ENCODE peak calls at places on chromosomes 1 and 21, in four cellular contexts. One of them, this sample, is unnamed.
A peak's percentile ranks its signal among the peaks of the same experiment; 100 is the strongest.

GRCh38 chr1:148362930-148363810 is 119.9 kb downstream of the PPIAL4G start:
- ATAC-seq in body of pancreas: no peak
- ATAC-seq in K562: no peak
- ATAC-seq in A549: no peak
- ATAC-seq in this sample: no peak

GRCh38 chr1:211282023-211282373 is 22.8 kb downstream of the RCOR3 start:
- ATAC-seq in body of pancreas: no peak
- ATAC-seq in A549: no peak
- ATAC-seq in K562: no peak
- ATAC-seq in this sample: no peak

GRCh38 chr1:65056234-65056633 is 89.9 kb upstream of the JAK1 start:
- ATAC-seq in A549: no peak
- ATAC-seq in K562: peak; percentile 25
- ATAC-seq in body of pancreas: no peak
- ATAC-seq in this sample: peak; percentile 42

GRCh38 chr1:23278717-23279116 is 61.4 kb upstream of the HTR1D start:
- ATAC-seq in A549: no peak
- ATAC-seq in body of pancreas: no peak
- ATAC-seq in K562: no peak
- ATAC-seq in this sample: no peak

GRCh38 chr1:154557939-154558609 is 388 bp downstream of the UBE2Q1 start:
- ATAC-seq in body of pancreas: no peak
- ATAC-seq in K562: peak; percentile 6
- ATAC-seq in A549: peak; percentile 14
- ATAC-seq in this sample: peak; percentile 6

GRCh38 chr1:6683434-6683833 is 18.2 kb downstream of the DNAJC11 start:
- ATAC-seq in K562: peak; percentile 19
- ATAC-seq in A549: no peak
- ATAC-seq in body of pancreas: no peak
- ATAC-seq in this sample: no peak

GRCh38 chr1:78136672-78137071 is 90.9 kb downstream of the GIPC2 start:
- ATAC-seq in K562: no peak
- ATAC-seq in A549: no peak
- ATAC-seq in body of pancreas: no peak
- ATAC-seq in this sample: no peak

GRCh38 chr1:231091853-231092301 is 51.8 kb upstream of the FAM89A start:
- ATAC-seq in body of pancreas: peak; percentile 60
- ATAC-seq in A549: peak; percentile 76
- ATAC-seq in K562: peak; percentile 97
- ATAC-seq in this sample: no peak

GRCh38 chr1:115193429-115193828 is 104.1 kb upstream of the TSPAN2 start:
- ATAC-seq in body of pancreas: no peak
- ATAC-seq in A549: no peak
- ATAC-seq in K562: no peak
- ATAC-seq in this sample: no peak

GRCh38 chr21:36436829-36437744 is 42.8 kb downstream of the CLDN14 start:
- ATAC-seq in body of pancreas: no peak
- ATAC-seq in K562: peak; percentile 17
- ATAC-seq in A549: no peak
- ATAC-seq in this sample: no peak
- TF ChIP-seq CTCF in body of pancreas: no peak
- TF ChIP-seq CTCF in K562: no peak
- TF ChIP-seq CTCF in A549: no peak
- TF ChIP-seq CTCF in this sample: no peak

DNA sequence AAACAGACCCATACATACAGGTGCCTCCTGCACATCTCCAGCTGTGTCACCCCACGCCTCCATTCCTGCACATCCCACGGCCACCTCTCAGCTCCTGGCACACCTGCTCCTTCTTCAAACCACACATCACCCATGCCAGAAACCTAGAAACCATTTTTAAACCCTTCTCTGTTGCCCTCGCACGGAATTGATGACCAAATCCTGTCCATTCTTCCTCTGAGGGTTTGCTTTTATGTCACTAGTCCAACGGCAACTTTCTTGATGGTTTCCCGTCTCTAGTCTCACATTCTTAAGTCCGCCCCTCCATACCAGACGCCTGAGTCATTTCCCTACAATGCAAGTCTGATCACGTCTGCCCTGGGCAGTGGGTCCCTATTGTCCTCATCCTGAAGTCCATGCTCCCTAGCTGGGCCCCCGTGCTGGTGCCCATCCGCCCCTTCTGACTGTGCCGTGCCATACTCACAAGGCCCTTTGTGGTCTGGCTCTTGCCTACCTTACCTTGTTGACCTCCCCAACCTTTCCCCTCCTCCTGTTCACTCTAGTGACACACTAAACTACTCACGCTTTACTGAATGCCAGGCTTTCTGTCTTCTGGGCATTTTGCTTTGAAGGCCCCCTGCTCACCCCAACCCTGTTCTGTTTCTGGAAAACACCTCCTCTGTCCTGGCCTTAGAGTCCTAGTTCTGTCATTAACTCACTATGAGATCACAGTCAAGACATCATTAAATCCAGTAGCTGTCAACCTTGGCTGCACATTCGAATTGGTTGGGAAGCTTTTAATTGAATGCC is 17.6 kb downstream of the SLC2A1 start:
- ATAC-seq in K562: no peak
- ATAC-seq in body of pancreas: no peak
- ATAC-seq in A549: peak; percentile 30
- ATAC-seq in this sample: no peak
- H3K4me1 ChIP-seq in K562: peaks cover 88% of the 10 kb centered on the region
- H3K4me1 ChIP-seq in body of pancreas: peaks cover 73% of the 10 kb centered on the region
- H3K4me1 ChIP-seq in A549: peaks cover 100% of the 10 kb centered on the region
- H3K4me1 ChIP-seq in this sample: peaks cover 26% of the 10 kb centered on the region

DNA sequence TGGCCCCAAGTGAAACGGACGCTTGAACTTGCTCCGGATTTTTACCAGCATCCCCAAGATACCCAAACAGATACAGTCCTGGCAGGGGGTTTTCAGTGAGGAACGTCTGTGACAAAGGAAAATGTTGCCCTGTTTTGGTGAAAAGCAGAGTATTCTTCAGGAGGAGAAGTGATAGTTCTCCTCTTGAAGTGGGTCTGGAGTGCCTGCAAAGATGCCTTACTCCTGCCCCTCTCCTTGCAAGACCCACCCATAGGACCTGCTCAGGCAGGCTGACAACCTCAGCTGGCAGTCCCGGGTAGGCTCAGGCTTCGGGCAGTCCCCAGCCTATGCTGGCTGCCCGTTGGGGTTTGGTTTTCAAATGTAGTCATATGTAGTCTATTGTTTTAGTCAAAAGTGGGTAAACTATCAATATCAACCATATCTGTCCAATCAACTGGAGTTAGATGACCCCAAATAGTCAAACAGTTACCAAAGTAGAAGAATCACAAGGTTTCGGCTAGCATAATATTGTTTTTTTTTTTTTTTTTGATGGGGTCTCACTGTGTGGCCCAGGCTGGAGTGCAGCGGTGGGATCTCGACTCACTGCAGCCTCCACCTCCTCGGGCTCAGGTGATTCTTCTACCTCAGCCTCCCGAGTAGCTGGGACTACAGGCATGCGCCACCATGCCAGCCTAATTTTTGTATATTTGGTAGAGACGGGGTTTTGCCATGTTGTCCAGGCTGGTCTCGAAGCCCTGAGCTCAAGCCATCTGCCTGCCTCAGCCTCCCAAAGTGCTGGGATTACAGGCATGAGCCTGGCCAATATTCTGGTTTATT is 996 bp upstream of the ARL8A start:
- ATAC-seq in K562: peak; percentile 18
- ATAC-seq in A549: no peak
- ATAC-seq in body of pancreas: no peak
- ATAC-seq in this sample: no peak
- TF ChIP-seq POLR2A in K562: no peak
- TF ChIP-seq POLR2A in A549: no peak
- TF ChIP-seq POLR2A in body of pancreas: no peak
- TF ChIP-seq POLR2A in this sample: no peak

GRCh38 chr1:156961709-156962108 is 41.3 kb downstream of the LRRC71 start:
- ATAC-seq in K562: no peak
- ATAC-seq in body of pancreas: no peak
- ATAC-seq in A549: peak; percentile 78
- ATAC-seq in this sample: no peak
- TF ChIP-seq CTCF in K562: peak; percentile 82
- TF ChIP-seq CTCF in body of pancreas: no peak
- TF ChIP-seq CTCF in A549: peak; percentile 25
- TF ChIP-seq CTCF in this sample: no peak

GRCh38 chr1:225998560-225999226 is 450 bp downstream of the SDE2 start:
- ATAC-seq in A549: peak; percentile 25
- ATAC-seq in K562: peak; percentile 7
- ATAC-seq in body of pancreas: peak; percentile 4
- ATAC-seq in this sample: peak; percentile 5

GRCh38 chr1:225996946-225997545 is 2.1 kb downstream of the SDE2 start:
- ATAC-seq in A549: no peak
- ATAC-seq in K562: no peak
- ATAC-seq in body of pancreas: no peak
- ATAC-seq in this sample: no peak

GRCh38 chr1:226001088-226001487 is 1.9 kb upstream of the SDE2 start:
- ATAC-seq in A549: no peak
- ATAC-seq in body of pancreas: no peak
- ATAC-seq in K562: no peak
- ATAC-seq in this sample: no peak

GRCh38 chr1:225999912-226000337 is 782 bp upstream of the SDE2 start:
- ATAC-seq in A549: no peak
- ATAC-seq in K562: peak; percentile 18
- ATAC-seq in body of pancreas: peak; percentile 16
- ATAC-seq in this sample: no peak

GRCh38 chr1:225999227-225999911 is at the start of gene SDE2:
- ATAC-seq in K562: peak; percentile 63
- ATAC-seq in A549: peak; percentile 94
- ATAC-seq in body of pancreas: peak; percentile 96
- ATAC-seq in this sample: peak; percentile 97
- H3K4me1 ChIP-seq in K562: peaks cover 36% of the 10 kb centered on the region
- H3K4me1 ChIP-seq in A549: peaks cover 35% of the 10 kb centered on the region
- H3K4me1 ChIP-seq in body of pancreas: peaks cover 60% of the 10 kb centered on the region
- H3K4me1 ChIP-seq in this sample: peaks cover 11% of the 10 kb centered on the region

GRCh38 chr1:75522389-75522788 is 88.5 kb downstream of the SLC44A5 start:
- ATAC-seq in K562: no peak
- ATAC-seq in body of pancreas: no peak
- ATAC-seq in A549: no peak
- ATAC-seq in this sample: no peak
- TF ChIP-seq POLR2A in K562: no peak
- TF ChIP-seq POLR2A in body of pancreas: no peak
- TF ChIP-seq POLR2A in A549: no peak
- TF ChIP-seq POLR2A in this sample: no peak

GRCh38 chr21:44911384-44912157 is 9.1 kb downstream of the ITGB2 start:
- ATAC-seq in K562: peak; percentile 92
- ATAC-seq in A549: peak; percentile 71
- ATAC-seq in body of pancreas: peak; percentile 94
- ATAC-seq in this sample: peak; percentile 88
- TF ChIP-seq CTCF in K562: peak; percentile 92
- TF ChIP-seq CTCF in A549: peak; percentile 41
- TF ChIP-seq CTCF in body of pancreas: peak; percentile 64
- TF ChIP-seq CTCF in this sample: peak; percentile 67

DNA sequence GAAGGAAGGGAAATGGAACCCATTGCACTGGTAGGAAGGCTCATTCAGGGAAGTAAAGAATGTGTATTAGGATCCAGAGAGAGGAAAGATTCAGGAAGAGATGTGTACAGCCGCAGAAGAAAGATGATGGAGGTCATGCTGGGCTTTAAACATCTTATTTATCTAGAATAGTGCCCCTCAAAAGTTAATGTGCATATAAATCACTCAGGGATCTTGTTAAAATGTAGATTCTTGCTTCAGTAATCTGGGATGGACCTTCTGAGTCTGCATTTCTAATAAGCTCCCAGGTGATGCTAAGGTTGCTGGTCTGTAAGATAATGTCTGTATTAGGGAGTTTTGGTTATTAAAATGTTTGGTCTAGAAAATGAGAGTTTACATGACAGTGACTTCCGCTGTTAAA is 46.3 kb downstream of the ADGRL2 start:
- ATAC-seq in K562: no peak
- ATAC-seq in A549: no peak
- ATAC-seq in body of pancreas: no peak
- ATAC-seq in this sample: no peak
- H3K4me1 ChIP-seq in K562: no peaks in the 10 kb centered on the region
- H3K4me1 ChIP-seq in A549: no peaks in the 10 kb centered on the region
- H3K4me1 ChIP-seq in body of pancreas: no peaks in the 10 kb centered on the region
- H3K4me1 ChIP-seq in this sample: no peaks in the 10 kb centered on the region

GRCh38 chr1:36463404-36463772 is 796 bp downstream of the MRPS15 start:
- ATAC-seq in A549: no peak
- ATAC-seq in body of pancreas: no peak
- ATAC-seq in K562: peak; percentile 11
- ATAC-seq in this sample: no peak

GRCh38 chr1:36465731-36466369 is 1.7 kb upstream of the MRPS15 start:
- ATAC-seq in body of pancreas: no peak
- ATAC-seq in A549: no peak
- ATAC-seq in K562: no peak
- ATAC-seq in this sample: no peak

GRCh38 chr1:36464605-36465393 is 615 bp upstream of the MRPS15 start:
- ATAC-seq in A549: peak; percentile 76
- ATAC-seq in body of pancreas: peak; percentile 49
- ATAC-seq in K562: peak; percentile 85
- ATAC-seq in this sample: peak; percentile 75

GRCh38 chr1:36466370-36467026 is 2.3 kb upstream of the MRPS15 start:
- ATAC-seq in K562: no peak
- ATAC-seq in body of pancreas: no peak
- ATAC-seq in A549: no peak
- ATAC-seq in this sample: no peak

DNA sequence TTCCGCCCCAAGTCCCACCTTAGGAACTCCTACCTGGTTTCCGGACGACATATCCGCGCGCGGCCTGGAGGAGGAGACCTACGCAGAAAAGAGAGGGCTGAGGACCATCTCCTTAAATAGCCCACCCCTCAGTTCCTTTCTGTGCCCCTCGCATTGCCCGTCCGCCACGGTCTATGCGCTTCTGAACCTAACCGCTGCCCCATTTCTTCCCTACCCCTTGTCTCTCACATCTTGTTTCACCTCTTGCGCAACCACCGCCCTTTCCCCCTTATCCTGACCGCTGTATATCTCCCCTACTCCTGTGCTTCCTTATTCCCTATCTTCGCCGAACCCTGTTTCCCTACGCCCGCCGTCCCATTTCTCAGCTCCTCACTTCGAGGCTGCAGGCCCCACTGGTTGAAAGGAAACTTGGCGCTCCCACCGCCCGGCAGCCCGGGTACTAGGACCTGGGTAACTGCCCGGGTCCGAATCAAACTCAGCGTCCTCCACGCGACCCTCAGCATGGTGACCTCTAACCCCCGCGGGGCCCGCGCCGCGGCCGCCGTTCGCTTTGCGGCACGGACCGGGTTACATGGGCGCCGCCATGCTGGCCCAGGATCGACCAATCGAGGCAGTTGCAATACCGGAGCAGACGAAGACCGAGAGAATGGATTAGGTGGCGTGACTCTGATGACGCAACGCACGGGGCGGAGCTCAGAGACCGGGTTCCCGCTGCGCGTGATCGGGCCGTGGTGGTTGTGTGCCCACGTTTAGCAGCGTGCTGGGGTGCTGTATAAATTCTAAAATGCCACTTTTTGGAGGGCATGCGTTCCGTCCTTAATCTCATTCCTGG is at the start of gene MRPS15:
- ATAC-seq in K562: peak; percentile 91
- ATAC-seq in A549: peak; percentile 91
- ATAC-seq in body of pancreas: peak; percentile 99
- ATAC-seq in this sample: peak; percentile 97
- TF ChIP-seq POLR2A in K562: peak; percentile 96
- TF ChIP-seq POLR2A in A549: peak; percentile 83
- TF ChIP-seq POLR2A in body of pancreas: peak; percentile 87
- TF ChIP-seq POLR2A in this sample: peak; percentile 53

This sample was measured in gastroesophageal sphincter.